ENCODE peak calls at places on chromosome 5, in ten cellular contexts. W is fibroblast of lung; P is right atrium auricular region; J is caudate nucleus; I is right cardiac atrium; F is psoas muscle; L is aorta; T is CD8-positive, alpha-beta T cell; S is breast epithelium; X is pancreas. A is an unnamed sample.

GRCh38 chr5:148085934-148086333 is 22.2 kb downstream of the SPINK5 start:
- DNase-seq in W (peak), P (no peak), J (no peak), I (no peak), F (no peak), L (no peak), T (no peak), S (no peak), X (no peak), A (no peak)

GRCh38 chr5:127909078-127909477 is 174.5 kb upstream of the SLC12A2 start:
- DNase-seq in W (peak), P (no peak), J (no peak), I (no peak), F (no peak), L (no peak), T (no peak), S (no peak), X (peak), A (no peak)

GRCh38 chr5:103621548-103621930 is 59.0 kb upstream of the NUDT12 start:
- DNase-seq in W (peak), P (no peak), J (no peak), I (no peak), F (no peak), L (no peak), T (no peak), S (no peak), X (no peak), A (no peak)

GRCh38 chr5:9540791-9541190 is 5.1 kb downstream of the SEMA5A start:
- DNase-seq in W (peak), P (no peak), J (no peak), I (no peak), F (no peak), L (no peak), T (no peak), S (no peak), X (no peak), A (no peak)

GRCh38 chr5:172913117-172913850 is 45.9 kb upstream of the RPL26L1 start:
- DNase-seq in W (no peak), P (no peak), J (no peak), I (peak), F (no peak), L (no peak), T (no peak), S (no peak), X (no peak), A (no peak)

GRCh38 chr5:53991942-53992341 is 318.4 kb downstream of the ARL15 start:
- DNase-seq in W (no peak), P (no peak), J (no peak), I (no peak), F (no peak), L (no peak), T (no peak), S (no peak), X (no peak), A (no peak)

GRCh38 chr5:80254767-80255424 is 952 bp downstream of the SERINC5 start:
- DNase-seq in W (peak), P (no peak), J (no peak), I (no peak), F (no peak), L (no peak), T (no peak), S (no peak), X (no peak), A (no peak)

GRCh38 chr5:148179234-148179824 is 11.0 kb downstream of the SPINK14 start:
- DNase-seq in W (peak), P (no peak), J (no peak), I (no peak), F (no peak), L (no peak), T (no peak), S (no peak), X (no peak), A (peak)

GRCh38 chr5:173637340-173637739 is 20.9 kb upstream of the BOD1 start:
- DNase-seq in W (no peak), P (no peak), J (no peak), I (no peak), F (no peak), L (no peak), T (no peak), S (no peak), X (no peak), A (no peak)

GRCh38 chr5:60332244-60333018 is 367.5 kb downstream of the DEPDC1B start:
- DNase-seq in W (peak), P (no peak), J (no peak), I (no peak), F (no peak), L (no peak), T (no peak), S (no peak), X (no peak), A (peak)

GRCh38 chr5:122997294-122997693 is 39.2 kb downstream of the PPIC start:
- DNase-seq in W (no peak), P (no peak), J (no peak), I (no peak), F (no peak), L (no peak), T (no peak), S (no peak), X (no peak), A (no peak)

GRCh38 chr5:142929602-142930001 is 159.4 kb downstream of the ARHGAP26 start:
- DNase-seq in W (no peak), P (peak), J (no peak), I (peak), F (no peak), L (no peak), T (peak), S (no peak), X (no peak), A (no peak)

GRCh38 chr5:21817668-21818419 is 1035.3 kb downstream of the CDH12 start:
- DNase-seq in W (no peak), P (no peak), J (no peak), I (no peak), F (no peak), L (no peak), T (no peak), S (no peak), X (no peak), A (no peak)

GRCh38 chr5:119179857-119180641 is 109.2 kb downstream of the DMXL1 start:
- DNase-seq in W (peak), P (no peak), J (no peak), I (no peak), F (no peak), L (no peak), T (no peak), S (no peak), X (no peak), A (no peak)

GRCh38 chr5:58986281-58986680 is 403.4 kb downstream of the RAB3C start:
- DNase-seq in W (no peak), P (no peak), J (no peak), I (no peak), F (no peak), L (no peak), T (no peak), S (no peak), X (no peak), A (no peak)

GRCh38 chr5:11557063-11557462 is 347.2 kb downstream of the CTNND2 start:
- DNase-seq in W (no peak), P (no peak), J (no peak), I (no peak), F (no peak), L (no peak), T (no peak), S (no peak), X (no peak), A (no peak)

GRCh38 chr5:93130623-93131022 is 450.4 kb downstream of the NR2F1-AS1 start:
- DNase-seq in W (peak), P (no peak), J (no peak), I (no peak), F (no peak), L (no peak), T (no peak), S (no peak), X (no peak), A (no peak)

GRCh38 chr5:76622973-76623596 is at the start of gene F2RL2:
- DNase-seq in W (peak), P (peak), J (no peak), I (peak), F (no peak), L (no peak), T (no peak), S (no peak), X (no peak), A (no peak)

GRCh38 chr5:150781706-150782614 is 3.4 kb downstream of the SMIM3 start:
- DNase-seq in W (peak), P (peak), J (no peak), I (peak), F (peak), L (peak), T (no peak), S (peak), X (peak), A (peak)

GRCh38 chr5:105146867-105147266 is 1584.3 kb upstream of the NUDT12 start:
- DNase-seq in W (peak), P (no peak), J (no peak), I (no peak), F (no peak), L (no peak), T (no peak), S (no peak), X (no peak), A (no peak)

GRCh38 chr5:10446490-10446889 is 4.8 kb downstream of the ROPN1L start:
- DNase-seq in W (no peak), P (no peak), J (no peak), I (no peak), F (no peak), L (no peak), T (no peak), S (no peak), X (no peak), A (no peak)

GRCh38 chr5:57335092-57335491 is 147.5 kb downstream of the ACTBL2 start:
- DNase-seq in W (peak), P (no peak), J (no peak), I (no peak), F (no peak), L (no peak), T (no peak), S (no peak), X (no peak), A (peak)

GRCh38 chr5:138953370-138954256 is 78.5 kb upstream of the LRRTM2 start:
- DNase-seq in W (peak), P (peak), J (peak), I (peak), F (peak), L (peak), T (peak), S (peak), X (peak), A (no peak)

GRCh38 chr5:177390363-177391300 is 6.4 kb downstream of the SLC34A1 start:
- DNase-seq in W (peak), P (peak), J (peak), I (peak), F (peak), L (peak), T (peak), S (peak), X (peak), A (no peak)

GRCh38 chr5:157915638-157916037 is 56.7 kb upstream of the CLINT1 start:
- DNase-seq in W (peak), P (peak), J (peak), I (peak), F (peak), L (peak), T (no peak), S (peak), X (peak), A (no peak)

GRCh38 chr5:56958595-56958994 is 6.7 kb upstream of the MIER3 start:
- DNase-seq in W (no peak), P (no peak), J (no peak), I (no peak), F (no peak), L (no peak), T (no peak), S (no peak), X (no peak), A (no peak)

GRCh38 chr5:23027830-23028229 is 174.7 kb upstream of the CDH12 start:
- DNase-seq in W (no peak), P (no peak), J (no peak), I (no peak), F (no peak), L (no peak), T (no peak), S (no peak), X (no peak), A (no peak)

GRCh38 chr5:14235872-14236271 is 92.7 kb downstream of the TRIO start:
- DNase-seq in W (no peak), P (no peak), J (no peak), I (no peak), F (no peak), L (no peak), T (no peak), S (no peak), X (no peak), A (no peak)
- H3K27ac ChIP-seq in W (no peak), P (no peak), J (no peak), I (no peak), F (no peak), L (no peak), T (no peak), S (no peak), X (no peak), A (peak)

GRCh38 chr5:98217138-98217537 is 556.3 kb upstream of the RGMB start:
- DNase-seq in W (no peak), P (no peak), J (no peak), I (no peak), F (no peak), L (no peak), T (no peak), S (no peak), X (no peak), A (no peak)

GRCh38 chr5:98209418-98209817 is 564.0 kb upstream of the RGMB start:
- DNase-seq in W (no peak), P (no peak), J (no peak), I (no peak), F (no peak), L (no peak), T (no peak), S (no peak), X (no peak), A (no peak)

GRCh38 chr5:98218838-98219237 is 554.6 kb upstream of the RGMB start:
- DNase-seq in W (no peak), P (no peak), J (no peak), I (no peak), F (no peak), L (no peak), T (no peak), S (no peak), X (no peak), A (no peak)

DNA sequence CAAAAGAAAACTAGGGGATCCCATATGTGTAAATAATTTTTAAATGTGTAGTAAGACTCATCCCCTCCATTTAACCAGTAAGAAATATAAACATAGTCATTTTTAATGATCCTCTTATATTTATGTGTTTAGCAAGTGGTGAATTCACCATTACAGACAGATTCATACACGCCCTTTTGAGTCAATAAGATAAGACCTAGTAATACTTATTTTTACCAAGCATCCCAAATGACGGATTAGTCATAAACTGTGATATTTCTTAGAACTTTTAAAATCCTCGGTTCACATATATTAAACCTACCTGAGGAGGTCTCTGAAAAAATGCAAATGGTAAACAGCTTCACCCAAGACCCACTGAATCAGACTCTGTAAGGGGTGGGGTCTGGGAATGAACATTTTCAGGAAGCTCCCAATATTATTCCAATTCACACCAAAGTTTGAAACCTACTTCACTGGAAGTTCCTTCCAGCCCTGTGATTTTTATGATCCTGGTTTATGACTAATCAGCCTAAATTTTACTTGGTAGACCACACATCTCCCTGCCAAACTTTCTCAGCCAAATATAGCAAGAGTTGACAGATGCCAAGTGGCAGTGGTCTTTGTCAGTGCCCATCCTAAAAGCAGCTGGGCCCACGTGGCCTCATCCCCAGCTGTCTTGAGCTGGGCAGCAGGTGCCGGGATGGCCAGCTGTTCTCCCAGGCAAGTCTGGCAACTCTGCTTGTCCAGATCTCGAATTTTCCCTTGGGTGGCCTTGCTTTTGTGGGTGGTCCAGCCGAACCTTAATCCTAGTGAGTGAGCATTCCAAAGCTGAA is 559.0 kb upstream of the RGMB start:
- DNase-seq in W (peak), P (no peak), J (no peak), I (no peak), F (peak), L (no peak), T (no peak), S (no peak), X (no peak), A (no peak)
- H3K27ac ChIP-seq in W (no peak), P (no peak), J (no peak), I (no peak), F (no peak), L (no peak), T (no peak), S (no peak), X (no peak), A (no peak)

GRCh38 chr5:38532165-38532669 is 24.2 kb downstream of the LIFR start:
- DNase-seq in W (no peak), P (no peak), J (peak), I (no peak), F (peak), L (no peak), T (no peak), S (no peak), X (no peak), A (no peak)
- H3K27ac ChIP-seq in W (no peak), P (peak), J (peak), I (peak), F (peak), L (no peak), T (no peak), S (peak), X (no peak), A (no peak)

DNA sequence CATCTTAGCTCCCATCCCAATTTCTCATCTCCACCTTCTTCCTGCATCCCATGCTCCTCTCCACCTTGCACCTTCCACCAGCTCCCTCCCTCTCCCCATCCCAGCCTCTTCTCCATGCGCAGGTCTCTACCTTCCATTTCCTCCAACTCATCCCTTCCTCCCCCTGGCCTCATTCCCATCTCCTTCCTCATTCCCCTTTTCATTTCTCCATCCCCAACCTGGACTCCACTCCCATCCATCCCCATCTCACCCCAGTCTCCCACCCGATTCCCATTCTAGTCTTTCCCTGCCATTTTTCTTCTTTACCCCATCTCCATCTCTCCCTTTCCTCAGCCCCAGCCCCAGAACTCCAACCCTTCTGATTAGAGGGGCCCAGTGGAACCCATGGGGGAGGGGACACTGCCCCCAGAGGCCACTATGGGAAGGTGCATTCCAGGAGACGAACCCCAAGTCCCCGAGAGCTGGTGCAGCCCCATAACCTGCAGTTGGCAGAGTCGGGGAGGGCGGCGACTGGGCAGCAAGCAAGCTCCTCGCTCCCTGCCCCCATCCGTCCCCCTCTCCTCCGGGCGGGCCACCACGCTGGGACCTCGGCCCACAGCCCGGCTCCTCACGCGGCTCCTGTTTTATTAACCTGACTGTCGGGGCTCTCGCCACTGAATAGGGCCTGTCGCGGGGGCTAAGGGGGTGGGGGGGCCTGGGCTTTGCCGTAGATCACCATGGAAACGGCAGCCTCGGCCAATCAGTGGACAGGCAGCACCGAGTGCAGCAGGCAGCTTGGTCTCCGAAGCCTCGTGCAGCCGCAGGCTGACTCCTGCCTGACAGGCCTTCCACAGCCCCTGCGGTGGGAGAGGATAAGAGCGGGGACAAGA is 66.7 kb downstream of the PCDH1 start:
- DNase-seq in W (no peak), P (no peak), J (peak), I (no peak), F (no peak), L (peak), T (peak), S (no peak), X (no peak), A (no peak)
- H3K27ac ChIP-seq in W (no peak), P (no peak), J (no peak), I (no peak), F (no peak), L (no peak), T (no peak), S (no peak), X (no peak), A (no peak)

DNA sequence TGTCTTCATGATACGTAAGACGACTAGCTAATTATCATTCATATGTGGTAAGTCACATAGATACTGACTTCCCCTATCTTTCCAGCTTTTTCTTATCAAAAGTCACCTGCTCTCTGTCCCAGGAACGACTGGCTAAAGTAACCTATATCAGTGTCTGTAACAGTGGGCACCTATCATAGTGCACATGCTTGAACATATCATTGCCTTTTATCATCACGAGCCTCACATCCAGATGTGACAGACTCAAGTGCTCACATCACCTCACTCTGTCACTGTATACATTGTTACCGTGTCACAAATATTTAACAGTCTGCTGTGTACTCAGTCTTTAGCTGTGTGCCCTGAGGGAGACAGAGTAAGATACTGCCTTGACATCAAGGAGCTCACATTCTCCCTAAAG is 125.4 kb upstream of the CCDC152 start:
- DNase-seq in W (no peak), P (no peak), J (no peak), I (no peak), F (no peak), L (no peak), T (no peak), S (no peak), X (no peak), A (no peak)
- H3K27ac ChIP-seq in W (no peak), P (no peak), J (no peak), I (no peak), F (no peak), L (no peak), T (no peak), S (no peak), X (no peak), A (no peak)

GRCh38 chr5:156892223-156892622 is 42.1 kb downstream of the PPP1R2B start:
- DNase-seq in W (no peak), P (no peak), J (no peak), I (no peak), F (no peak), L (no peak), T (no peak), S (no peak), X (no peak), A (no peak)

GRCh38 chr5:156893517-156893916 is 43.4 kb downstream of the PPP1R2B start:
- DNase-seq in W (no peak), P (no peak), J (no peak), I (no peak), F (no peak), L (no peak), T (no peak), S (no peak), X (no peak), A (no peak)

GRCh38 chr5:156892864-156893263 is 42.8 kb downstream of the PPP1R2B start:
- DNase-seq in W (no peak), P (no peak), J (no peak), I (no peak), F (no peak), L (no peak), T (no peak), S (no peak), X (no peak), A (no peak)

GRCh38 chr5:156883316-156883875 is 33.3 kb downstream of the PPP1R2B start:
- DNase-seq in W (no peak), P (no peak), J (no peak), I (no peak), F (no peak), L (no peak), T (no peak), S (no peak), X (no peak), A (no peak)

GRCh38 chr5:156888520-156888919 is 38.4 kb downstream of the PPP1R2B start:
- DNase-seq in W (no peak), P (no peak), J (no peak), I (no peak), F (no peak), L (no peak), T (no peak), S (no peak), X (no peak), A (no peak)
- H3K27ac ChIP-seq in W (no peak), P (no peak), J (no peak), I (no peak), F (no peak), L (no peak), T (no peak), S (no peak), X (no peak), A (no peak)

GRCh38 chr5:1634337-1634661 is 110.5 kb upstream of the LPCAT1 start:
- DNase-seq in W (no peak), P (no peak), J (no peak), I (no peak), F (no peak), L (no peak), T (no peak), S (no peak), X (no peak), A (no peak)
- H3K27ac ChIP-seq in W (peak), P (peak), J (peak), I (peak), F (peak), L (peak), T (peak), S (peak), X (peak), A (no peak)